ENCODE peak calls at places on chromosome 3, in four cellular contexts. T, I, S and C are unnamed samples.

GRCh38 chr3:193938613-193939012 is 197.3 kb upstream of the HES1 start:
- DNase-seq in T (no peak), I (no peak), S (no peak), C (no peak)

GRCh38 chr3:105119801-105120340 is 246.8 kb upstream of the ALCAM start:
- DNase-seq in T (no peak), I (no peak), S (no peak), C (no peak)

GRCh38 chr3:112260563-112260962 is 33.5 kb downstream of the SLC9C1 start:
- DNase-seq in T (no peak), I (no peak), S (no peak), C (no peak)

GRCh38 chr3:177672252-177672911 is 475.1 kb upstream of the TBL1XR1 start:
- DNase-seq in T (no peak), I (no peak), S (no peak), C (no peak)

GRCh38 chr3:142209655-142210054 is 15.7 kb downstream of the GK5 start:
- DNase-seq in T (no peak), I (no peak), S (no peak), C (peak)

GRCh38 chr3:76505202-76505875 is 534.6 kb upstream of the ROBO2 start:
- DNase-seq in T (no peak), I (no peak), S (no peak), C (no peak)

GRCh38 chr3:20054549-20054987 is 14.3 kb downstream of the KAT2B start:
- DNase-seq in T (no peak), I (no peak), S (no peak), C (peak)

GRCh38 chr3:58306662-58307286 is 454 bp downstream of the HTD2 start:
- DNase-seq in T (no peak), I (peak), S (no peak), C (no peak)

GRCh38 chr3:170585937-170586310 is at the start of gene SLC7A14:
- DNase-seq in T (peak), I (peak), S (no peak), C (no peak)

GRCh38 chr3:156140196-156140595 is 19.8 kb downstream of the KCNAB1 start:
- DNase-seq in T (no peak), I (no peak), S (no peak), C (no peak)

GRCh38 chr3:171556133-171556532 is 95.9 kb upstream of the TNIK start:
- DNase-seq in T (no peak), I (no peak), S (no peak), C (no peak)